ENCODE peak calls at places on chromosomes 16 and 17, in four cellular contexts. Z, K, C and E are unnamed samples. For H3K79me2, the result is how much of the 10 kb centered on the place peaks cover.

GRCh38 chr16:57349212-57350031 is 9.2 kb upstream of the CCL22 start:
- DNase-seq in K (no peak), Z (no peak), C (peak), E (no peak)

GRCh38 chr17:79650283-79650682 is 39.4 kb upstream of the RBFOX3 start:
- DNase-seq in K (no peak), C (no peak), Z (no peak), E (no peak)

GRCh38 chr17:8163978-8164814 is 1.4 kb upstream of the VAMP2 start:
- DNase-seq in Z (no peak), K (peak), C (peak), E (no peak)

GRCh38 chr16:31485571-31485970 is 2.6 kb downstream of the SLC5A2 start:
- DNase-seq in C (no peak), K (no peak), Z (no peak), E (no peak)

GRCh38 chr16:29745853-29746345 is at the start of gene C16orf54:
- DNase-seq in K (no peak), Z (peak), C (no peak), E (no peak)

GRCh38 chr16:48089053-48089792 is 66.6 kb downstream of the ABCC12 start:
- DNase-seq in Z (no peak), K (no peak), C (no peak), E (no peak)

GRCh38 chr16:57167951-57168350 is 17.9 kb downstream of the PSME3IP1 start:
- DNase-seq in C (peak), Z (peak), K (peak), E (no peak)

GRCh38 chr16:57140866-57141668 is 44.8 kb downstream of the PSME3IP1 start:
- DNase-seq in C (no peak), K (no peak), Z (no peak), E (no peak)

GRCh38 chr17:31310260-31310659 is 3.6 kb downstream of the EVI2B start:
- DNase-seq in K (no peak), Z (no peak), C (peak), E (no peak)

GRCh38 chr17:82034371-82035011 is 3.0 kb downstream of the DCXR start:
- DNase-seq in Z (no peak), K (no peak), C (no peak), E (no peak)

GRCh38 chr16:54280751-54281150 is 5.8 kb downstream of the IRX3 start:
- DNase-seq in C (no peak), K (peak), Z (no peak), E (no peak)

GRCh38 chr16:82395212-82395611 is 225.2 kb upstream of the MPHOSPH6 start:
- DNase-seq in K (no peak), Z (no peak), C (no peak), E (no peak)

GRCh38 chr17:42517516-42517915 is 18.5 kb upstream of the NAGLU start:
- DNase-seq in K (peak), C (peak), Z (peak), E (no peak)

GRCh38 chr16:23408242-23409201 is 44.5 kb downstream of the COG7 start:
- DNase-seq in Z (peak), K (peak), C (no peak), E (no peak)

GRCh38 chr16:30992931-30993816 is 8.2 kb downstream of the HSD3B7 start:
- DNase-seq in C (no peak), K (no peak), Z (no peak), E (no peak)

GRCh38 chr17:83194189-83194565 is 114.8 kb downstream of the METRNL start:
- DNase-seq in K (peak), Z (no peak), C (no peak), E (no peak)

GRCh38 chr17:63433746-63434591 is 12.1 kb downstream of the CYB561 start:
- DNase-seq in C (no peak), Z (peak), K (peak), E (no peak)

DNA sequence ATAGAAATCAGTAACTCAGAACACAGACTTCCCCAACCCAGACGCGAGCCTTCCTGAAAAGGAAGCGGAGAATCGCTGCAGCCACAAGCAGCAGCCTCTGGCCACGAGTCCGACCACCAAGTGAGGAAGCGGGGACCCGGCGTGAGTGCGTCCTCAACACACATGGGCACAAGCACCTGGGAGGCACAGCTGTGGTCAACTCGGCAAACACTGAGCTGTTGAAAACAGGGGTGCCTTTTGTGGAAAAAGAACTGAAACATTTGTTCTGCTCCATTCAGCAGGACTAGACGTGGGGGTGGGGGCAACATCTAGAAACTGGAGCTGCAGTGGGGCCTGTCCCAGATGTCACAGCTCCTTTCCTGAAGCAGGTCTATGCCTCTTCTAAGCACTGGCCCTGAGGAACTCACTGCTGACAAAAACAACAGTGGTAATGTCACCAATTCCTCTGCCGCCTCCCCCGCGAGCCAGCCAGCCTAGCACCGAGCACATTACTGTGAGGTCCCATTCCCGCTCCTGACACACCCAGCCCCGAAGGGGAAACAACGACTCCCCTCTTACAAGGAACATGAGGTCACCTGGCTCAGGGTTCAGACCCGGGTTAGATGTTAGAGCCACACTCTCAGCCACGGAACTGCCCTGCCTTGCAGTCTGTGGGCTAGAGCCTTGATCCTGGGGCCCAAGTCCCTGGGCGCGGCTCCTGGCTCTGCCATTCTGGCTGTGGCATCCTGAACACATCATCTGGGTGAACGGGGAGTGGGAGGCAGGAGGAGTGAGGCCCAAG is 28.9 kb downstream of the KDM8 start:
- DNase-seq in Z (no peak), C (peak), K (no peak), E (no peak)
- H3K27ac ChIP-seq in Z (no peak), C (peak), K (no peak), E (no peak)

GRCh38 chr16:84583995-84584394 is 33.9 kb downstream of the COTL1 start:
- DNase-seq in K (no peak), Z (no peak), C (no peak), E (no peak)
- H3K79me2 ChIP-seq in K (half or more), Z (under half), C (under half), E (half or more)

GRCh38 chr16:546909-547770 is 13.1 kb upstream of the PRR35 start:
- DNase-seq in K (peak), Z (peak), C (no peak), E (no peak)
- H3K4me3 ChIP-seq in K (no peak), Z (no peak), C (no peak), E (no peak)

DNA sequence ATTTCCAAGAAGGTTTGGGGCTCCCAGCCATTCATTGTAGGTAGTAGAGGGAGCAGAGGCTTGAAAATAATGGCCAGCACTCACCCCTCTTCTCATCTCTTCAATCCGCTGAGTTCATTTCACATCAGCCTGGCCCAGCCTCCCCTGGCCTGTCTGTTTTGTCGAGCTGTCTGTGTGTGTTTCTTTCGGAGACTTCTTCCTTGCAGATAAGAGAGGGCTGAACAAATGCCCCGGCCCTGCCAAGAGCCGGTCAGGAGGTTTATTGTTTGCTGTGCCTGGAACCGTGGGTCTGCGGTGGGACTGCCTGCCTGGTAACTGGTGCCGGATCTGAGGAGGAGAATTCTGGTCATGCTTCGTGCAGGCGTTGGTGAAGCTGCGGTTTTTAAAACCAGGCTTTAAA is 3.4 kb downstream of the VPS4A start:
- DNase-seq in K (no peak), C (no peak), Z (no peak), E (no peak)
- H3K27ac ChIP-seq in K (no peak), C (no peak), Z (no peak), E (no peak)

GRCh38 chr16:90001761-90002503 is 17.3 kb downstream of the DBNDD1 start:
- DNase-seq in C (no peak), K (no peak), Z (no peak), E (no peak)
- H3K79me2 ChIP-seq in C (under half), K (under half), Z (under half), E (under half)